ENCODE peak calls at places on chromosomes 13 and 19, in eight cellular contexts. H is endothelial cell of umbilical vein, D is astrocyte, M is psoas muscle, U is AG10803, I is body of pancreas, X is A549, P is heart right ventricle. Z is an unnamed sample.

GRCh38 chr13:73722120-73722519 is 412.1 kb downstream of the KLF12 start:
- DNase-seq in I (no peak), P (no peak), H (peak), U (peak), D (peak), X (no peak), M (no peak), Z (peak)

GRCh38 chr19:16886305-16886880 is 2.4 kb upstream of the F2RL3 start:
- DNase-seq in U (peak), I (peak), P (peak), D (peak), M (peak), X (no peak), H (peak), Z (peak)

GRCh38 chr13:97224544-97225324 is 2.6 kb downstream of the MBNL2 start:
- DNase-seq in I (peak), P (no peak), D (peak), H (peak), M (no peak), X (no peak), U (peak), Z (peak)

GRCh38 chr19:11268783-11269267 is 6.5 kb upstream of the DOCK6 start:
- DNase-seq in X (no peak), D (peak), H (peak), I (peak), M (peak), U (peak), P (peak), Z (peak)

GRCh38 chr13:92989301-92989700 is 237.3 kb upstream of the GPC6 start:
- DNase-seq in U (no peak), I (no peak), X (no peak), M (no peak), D (peak), H (no peak), P (no peak), Z (no peak)

GRCh38 chr13:74280795-74281490 is 146.7 kb upstream of the KLF12 start:
- DNase-seq in H (no peak), U (no peak), I (no peak), X (no peak), M (no peak), D (peak), P (no peak), Z (no peak)

GRCh38 chr19:10001899-10002298 is 8.4 kb downstream of the COL5A3 start:
- DNase-seq in P (peak), X (no peak), I (peak), U (peak), M (peak), H (no peak), D (no peak), Z (no peak)

GRCh38 chr19:38875656-38876345 is 2.3 kb downstream of the RINL start:
- DNase-seq in P (no peak), D (no peak), I (no peak), X (no peak), M (peak), H (no peak), U (no peak), Z (no peak)

GRCh38 chr13:48318014-48318713 is 14.6 kb downstream of the RB1 start:
- DNase-seq in D (no peak), H (no peak), U (no peak), P (peak), I (peak), M (peak), X (no peak), Z (no peak)

GRCh38 chr13:36857273-36857672 is 38.3 kb downstream of the RFXAP start:
- DNase-seq in M (no peak), D (no peak), H (no peak), X (no peak), I (no peak), P (no peak), U (no peak), Z (no peak)

GRCh38 chr19:32750441-32751055 is 31.0 kb downstream of the TDRD12 start:
- DNase-seq in U (no peak), H (no peak), X (no peak), P (no peak), I (no peak), M (no peak), D (no peak), Z (no peak)

GRCh38 chr19:2488942-2489731 is 13.2 kb downstream of the GADD45B start:
- DNase-seq in H (peak), M (peak), X (no peak), I (peak), P (peak), U (peak), D (no peak), Z (peak)

GRCh38 chr13:106277483-106278154 is 257.8 kb downstream of the EFNB2 start:
- DNase-seq in M (no peak), I (no peak), U (no peak), X (no peak), D (no peak), P (peak), H (no peak), Z (no peak)

GRCh38 chr13:28778308-28779215 is 41.6 kb upstream of the MTUS2 start:
- DNase-seq in I (no peak), U (no peak), M (peak), X (no peak), D (no peak), H (no peak), P (no peak), Z (no peak)

GRCh38 chr19:18479964-18480723 is 41.7 kb downstream of the ELL start:
- DNase-seq in M (peak), H (peak), D (peak), U (peak), P (no peak), X (no peak), I (peak), Z (peak)

DNA sequence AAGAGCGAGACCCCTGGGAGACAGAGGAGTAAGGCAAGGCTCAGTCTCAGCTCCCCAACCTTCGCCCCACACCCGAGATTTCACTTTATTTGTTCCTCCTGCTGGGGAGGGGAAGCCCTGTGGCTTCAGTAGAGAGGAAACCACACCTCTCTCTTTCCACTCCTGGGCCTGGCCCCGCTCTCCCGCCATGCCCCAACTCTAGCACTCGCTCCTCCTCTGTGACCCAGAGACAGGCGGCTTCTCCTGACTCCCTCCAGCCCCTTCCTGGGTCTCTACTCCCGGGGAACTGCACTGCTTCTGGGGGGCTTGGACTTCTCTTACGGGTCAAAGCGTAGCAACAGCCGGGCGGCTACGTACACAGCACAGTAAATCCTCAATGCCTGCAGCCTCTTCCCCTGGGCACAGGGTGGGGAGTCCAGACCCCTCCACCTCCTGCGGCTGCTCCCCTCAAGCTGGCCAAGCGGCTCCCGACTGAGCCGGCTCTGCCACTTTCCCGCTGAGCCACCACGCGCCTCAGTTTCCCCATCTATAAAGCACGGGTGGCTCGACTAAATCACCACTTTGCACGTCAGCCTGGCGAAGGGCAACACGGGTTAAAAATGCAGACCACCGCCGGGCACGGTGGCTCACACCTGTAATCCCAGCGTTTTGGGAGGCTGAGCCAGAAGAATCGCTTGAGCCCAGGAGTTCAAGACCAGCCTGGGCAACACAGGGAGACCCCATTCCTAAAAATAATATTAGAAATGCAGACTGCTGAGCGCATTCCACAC is 1.4 kb downstream of the RNF126 start:
- DNase-seq in M (no peak), P (no peak), I (peak), H (no peak), D (no peak), X (no peak), U (no peak), Z (no peak)
- H3K4me3 ChIP-seq in M (peak), P (peak), I (peak), H (peak), D (peak), X (peak), U (peak), Z (peak)

GRCh38 chr19:14097532-14098151 is 7.1 kb upstream of the SAMD1 start:
- DNase-seq in U (no peak), I (no peak), D (no peak), X (no peak), H (no peak), M (no peak), P (no peak), Z (no peak)
- TF ChIP-seq CTCF in U (no peak), I (no peak), D (no peak), X (no peak), H (peak), M (peak), P (peak), Z (peak)

DNA sequence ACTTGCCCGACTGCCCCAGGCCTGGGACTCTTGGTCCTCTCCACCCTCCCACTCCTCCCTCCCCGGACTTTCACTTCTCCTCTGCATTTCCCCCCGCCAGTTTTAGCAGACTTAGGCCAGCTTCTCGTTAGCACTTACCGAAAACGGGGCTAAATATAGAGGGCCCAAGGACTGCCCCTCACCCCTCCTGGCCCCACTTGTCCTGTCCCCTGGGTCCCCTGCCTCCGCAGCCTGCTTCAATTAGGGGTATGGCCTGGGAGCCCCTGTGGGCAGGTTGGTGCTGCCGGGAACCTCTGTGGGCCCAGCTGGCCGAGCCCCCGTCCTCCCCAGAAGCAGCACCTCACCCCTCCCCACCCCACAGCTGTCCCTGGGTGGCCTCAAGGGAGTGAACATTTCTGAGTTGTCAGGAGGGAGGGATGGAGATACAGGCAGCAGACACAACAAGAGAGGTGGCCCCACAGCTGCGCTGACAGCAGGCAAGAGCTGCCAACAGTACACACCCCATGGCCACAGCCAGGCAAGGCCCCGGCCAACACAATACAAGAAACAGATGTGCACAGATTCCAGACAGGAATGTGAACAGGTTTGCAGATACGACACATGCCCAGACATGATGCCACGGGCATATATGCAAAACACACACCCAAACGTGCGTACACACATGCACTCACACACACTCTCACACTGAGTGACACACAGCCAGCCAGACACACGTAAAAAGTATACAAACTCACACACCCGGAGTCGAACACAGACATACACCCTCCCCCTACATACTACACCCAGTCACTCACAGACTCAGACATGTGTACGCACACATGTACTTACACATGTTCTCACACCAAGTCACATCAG is 2.6 kb downstream of the POU2F2 start:
- DNase-seq in X (no peak), P (peak), I (no peak), U (peak), M (peak), H (no peak), D (no peak), Z (peak)
- H3K4me3 ChIP-seq in X (no peak), P (no peak), I (no peak), U (peak), M (no peak), H (no peak), D (no peak), Z (no peak)

GRCh38 chr13:30138511-30138910 is 168.8 kb downstream of the KATNAL1 start:
- DNase-seq in P (no peak), X (no peak), H (peak), M (no peak), I (no peak), U (no peak), D (no peak), Z (no peak)
- TF ChIP-seq CTCF in P (no peak), X (no peak), H (no peak), M (no peak), I (no peak), U (no peak), D (no peak), Z (no peak)

GRCh38 chr13:78600317-78600899 is 2.9 kb downstream of the POU4F1 start:
- DNase-seq in I (no peak), P (no peak), X (no peak), M (no peak), U (no peak), D (no peak), H (no peak), Z (no peak)

GRCh38 chr13:78603240-78603947 is at the start of gene POU4F1:
- DNase-seq in U (no peak), I (peak), D (no peak), M (peak), P (peak), H (peak), X (peak), Z (no peak)

GRCh38 chr13:78601124-78601885 is 2.0 kb downstream of the POU4F1 start:
- DNase-seq in D (no peak), M (no peak), I (no peak), P (no peak), X (no peak), U (no peak), H (peak), Z (peak)

GRCh38 chr13:78602561-78603239 is 652 bp downstream of the POU4F1 start:
- DNase-seq in X (no peak), I (no peak), M (no peak), D (no peak), U (no peak), H (no peak), P (no peak), Z (no peak)

GRCh38 chr13:78601886-78602560 is 1.3 kb downstream of the POU4F1 start:
- DNase-seq in U (no peak), P (no peak), X (no peak), I (no peak), D (no peak), H (no peak), M (no peak), Z (no peak)
- H3K4me3 ChIP-seq in U (no peak), P (no peak), X (no peak), I (no peak), D (no peak), H (no peak), M (peak), Z (no peak)

GRCh38 chr13:50452028-50452427 is 391.5 kb downstream of the DLEU7 start:
- DNase-seq in I (no peak), P (no peak), U (no peak), X (no peak), D (no peak), H (no peak), M (no peak), Z (no peak)
- TF ChIP-seq CTCF in I (no peak), P (no peak), U (no peak), X (no peak), D (no peak), H (no peak), M (no peak), Z (no peak)

GRCh38 chr19:4084547-4084877 is 17.8 kb upstream of the ZBTB7A start:
- DNase-seq in X (no peak), U (no peak), D (no peak), H (no peak), P (no peak), M (no peak), I (no peak), Z (no peak)
- H3K4me3 ChIP-seq in X (no peak), U (no peak), D (no peak), H (no peak), P (no peak), M (peak), I (no peak), Z (no peak)

GRCh38 chr13:111076156-111077013 is 38.7 kb upstream of the ARHGEF7 start:
- DNase-seq in D (no peak), M (no peak), X (no peak), I (no peak), P (no peak), U (no peak), H (no peak), Z (no peak)
- TF ChIP-seq CTCF in D (no peak), M (no peak), X (no peak), I (no peak), P (no peak), U (no peak), H (no peak), Z (no peak)